ENCODE peak calls at places on chromosome 12, in seven cellular contexts. D, S, K, Q, U, V and M are unnamed samples.

GRCh38 chr12:120350576-120351350 is 18.2 kb downstream of the MSI1 start:
- DNase-seq in Q (no peak), D (no peak), V (no peak), S (no peak), U (no peak), K (no peak), M (no peak)

GRCh38 chr12:100229876-100230275 is 29.3 kb downstream of the ACTR6 start:
- DNase-seq in S (no peak), V (no peak), U (no peak), Q (no peak), K (no peak), D (peak; percentile 96), M (no peak)

GRCh38 chr12:94053676-94054075 is 94.7 kb upstream of the PLXNC1 start:
- DNase-seq in Q (no peak), U (no peak), K (no peak), V (no peak), D (no peak), S (no peak), M (no peak)

GRCh38 chr12:56941299-56942017 is 7.2 kb upstream of the SDR9C7 start:
- DNase-seq in V (no peak), K (peak; percentile 29), S (peak; percentile 36), D (peak; percentile 79), U (no peak), Q (peak; percentile 67), M (no peak)

GRCh38 chr12:32148372-32148771 is 41.7 kb downstream of the BICD1 start:
- DNase-seq in K (no peak), U (no peak), Q (no peak), V (no peak), S (no peak), D (peak; percentile 69), M (no peak)

GRCh38 chr12:58966939-58967338 is 46.6 kb upstream of the LRIG3 start:
- DNase-seq in S (peak; percentile 8), D (no peak), K (no peak), U (no peak), V (no peak), Q (peak; percentile 26), M (no peak)

GRCh38 chr12:82174383-82174782 is 183.8 kb downstream of the CCDC59 start:
- DNase-seq in K (no peak), Q (no peak), S (no peak), V (no peak), U (no peak), D (no peak), M (no peak)

GRCh38 chr12:98955284-98955683 is 310.2 kb downstream of the APAF1 start:
- DNase-seq in S (no peak), K (no peak), D (peak; percentile 65), U (no peak), Q (peak; percentile 2), V (no peak), M (no peak)

GRCh38 chr12:109020750-109021380 is at the start of gene SVOP:
- DNase-seq in U (no peak), K (peak; percentile 76), Q (peak; percentile 78), V (peak; percentile 39), S (peak; percentile 39), D (peak; percentile 79), M (peak; percentile 89)

GRCh38 chr12:89731064-89731463 is 22.4 kb upstream of the ATP2B1 start:
- DNase-seq in D (peak; percentile 61), U (no peak), S (no peak), K (no peak), Q (peak; percentile 88), V (no peak), M (no peak)

GRCh38 chr12:95480230-95480629 is 6.3 kb downstream of the METAP2 start:
- DNase-seq in S (no peak), K (peak; percentile 16), Q (no peak), V (no peak), D (peak; percentile 29), U (no peak), M (no peak)

GRCh38 chr12:120225852-120226640 is 25.1 kb upstream of the RPLP0 start:
- DNase-seq in S (no peak), K (no peak), V (no peak), U (no peak), Q (no peak), D (no peak), M (no peak)

GRCh38 chr12:117901631-117902030 is 67.2 kb downstream of the KSR2 start:
- DNase-seq in K (no peak), V (no peak), S (no peak), D (no peak), Q (no peak), U (no peak), M (no peak)

GRCh38 chr12:98741615-98742265 is 96.7 kb downstream of the APAF1 start:
- DNase-seq in U (no peak), S (no peak), K (no peak), Q (peak; percentile 30), D (no peak), V (no peak), M (no peak)

GRCh38 chr12:98544741-98545140 is 29.4 kb downstream of the TMPO start:
- DNase-seq in U (no peak), D (no peak), Q (peak; percentile 6), S (peak; percentile 36), V (no peak), K (no peak), M (no peak)

GRCh38 chr12:22518067-22518719 is 26.1 kb downstream of the C2CD5 start:
- DNase-seq in D (peak; percentile 17), V (no peak), Q (peak; percentile 64), K (no peak), S (no peak), U (no peak), M (peak; percentile 45)

GRCh38 chr12:106389181-106389580 is 31.6 kb downstream of the POLR3B start:
- DNase-seq in K (no peak), D (no peak), S (no peak), V (no peak), U (no peak), Q (no peak), M (no peak)

GRCh38 chr12:119156401-119156800 is 22.3 kb upstream of the HSPB8 start:
- DNase-seq in K (peak; percentile 49), D (no peak), S (no peak), Q (no peak), V (no peak), U (no peak), M (peak; percentile 51)

GRCh38 chr12:47651368-47652254 is 54.2 kb downstream of the RPAP3 start:
- DNase-seq in U (peak; percentile 26), S (peak; percentile 64), K (peak; percentile 43), D (peak; percentile 82), Q (peak; percentile 76), V (no peak), M (peak; percentile 68)

GRCh38 chr12:63021126-63021525 is 86.2 kb upstream of the PPM1H start:
- DNase-seq in K (no peak), S (no peak), V (no peak), Q (no peak), D (no peak), U (no peak), M (no peak)

GRCh38 chr12:14694145-14694544 is 2.3 kb downstream of the GUCY2C start:
- DNase-seq in D (no peak), V (no peak), K (no peak), Q (no peak), S (no peak), U (no peak), M (no peak)

GRCh38 chr12:111201036-111201435 is 167.9 kb downstream of the PHETA1 start:
- DNase-seq in D (no peak), V (no peak), S (no peak), K (no peak), U (no peak), Q (no peak), M (no peak)

GRCh38 chr12:112909693-112910092 is 2.9 kb downstream of the OAS1 start:
- DNase-seq in U (no peak), V (no peak), D (no peak), S (no peak), Q (no peak), K (no peak), M (no peak)

GRCh38 chr12:52352951-52353350 is 14.3 kb downstream of the KRT85 start:
- DNase-seq in V (no peak), Q (no peak), U (no peak), S (no peak), D (no peak), K (no peak), M (no peak)

GRCh38 chr12:107196681-107197080 is 103.3 kb upstream of the CRY1 start:
- DNase-seq in U (no peak), S (no peak), D (peak; percentile 51), Q (no peak), K (no peak), V (no peak), M (no peak)

GRCh38 chr12:2034633-2035420 is 18.0 kb upstream of the CACNA1C start:
- DNase-seq in K (peak; percentile 86), U (peak; percentile 73), Q (peak; percentile 61), V (peak; percentile 73), D (peak; percentile 75), S (peak; percentile 44), M (peak; percentile 96)

GRCh38 chr12:131855521-131856142 is 27.4 kb downstream of the MMP17 start:
- DNase-seq in U (no peak), D (peak; percentile 24), S (no peak), V (no peak), K (no peak), Q (no peak), M (peak; percentile 16)